ENCODE peak calls at places on chromosome 18, in nine cellular contexts. D is endothelial cell, T is neural crest cell, L is AML-193, A is cardiac muscle cell, P is hepatic stellate cell, R is kidney epithelial cell, M is tibial artery, V is cardiac septum. E is an unnamed sample.

GRCh38 chr18:28559511-28559910 is 382.6 kb upstream of the CDH2 start:
- DNase-seq in T (no peak), R (no peak), V (no peak), P (no peak), D (no peak), M (no peak), A (no peak), L (no peak), E (no peak)

GRCh38 chr18:12879840-12880531 is 4.1 kb downstream of the PTPN2 start:
- DNase-seq in P (no peak), A (no peak), L (peak), R (no peak), D (no peak), T (no peak), V (no peak), M (no peak), E (no peak)

GRCh38 chr18:13660510-13660909 is 65.8 kb downstream of the FAM210A start:
- DNase-seq in M (no peak), D (no peak), L (no peak), A (peak), V (no peak), R (no peak), T (no peak), P (no peak), E (no peak)

GRCh38 chr18:72868666-72869661 is 1.2 kb upstream of the NETO1 start:
- DNase-seq in T (peak), A (no peak), L (no peak), V (no peak), D (peak), P (no peak), M (no peak), R (no peak), E (no peak)

GRCh38 chr18:13471971-13472628 is 253.5 kb downstream of the LDLRAD4 start:
- DNase-seq in D (no peak), P (no peak), M (no peak), A (no peak), L (no peak), R (no peak), V (peak), T (peak), E (no peak)

GRCh38 chr18:50080932-50081560 is 113.9 kb downstream of the MYO5B start:
- DNase-seq in R (peak), L (no peak), T (no peak), D (no peak), P (no peak), M (no peak), A (no peak), V (no peak), E (no peak)

GRCh38 chr18:76445741-76446232 is 49.3 kb downstream of the ZNF516 start:
- DNase-seq in V (no peak), A (no peak), P (peak), R (no peak), M (no peak), L (no peak), D (no peak), T (no peak), E (no peak)

GRCh38 chr18:33184178-33184577 is 256.3 kb downstream of the CCDC178 start:
- DNase-seq in T (no peak), M (no peak), L (no peak), V (no peak), D (no peak), P (no peak), R (no peak), A (peak), E (no peak)

GRCh38 chr18:33558529-33558928 is 19.5 kb upstream of the ASXL3 start:
- DNase-seq in R (no peak), T (no peak), D (no peak), M (no peak), P (no peak), A (no peak), L (no peak), V (no peak), E (no peak)

E was measured in GDM1.